ENCODE peak calls at places on chromosomes 7 and 10, in five cellular contexts. One of them, this sample, is unnamed. For H3K4me1, the result is how much of the 10 kb centered on the place peaks cover.

GRCh38 chr7:24123061-24123460 is 160.9 kb upstream of the NPY start:
- DNase-seq in PC-3: no peak
- DNase-seq in right cardiac atrium: no peak
- DNase-seq in transverse colon: no peak
- DNase-seq in psoas muscle: no peak
- DNase-seq in this sample: no peak

GRCh38 chr10:62052276-62052675 is 150.8 kb downstream of the ARID5B start:
- DNase-seq in right cardiac atrium: no peak
- DNase-seq in psoas muscle: peak
- DNase-seq in PC-3: no peak
- DNase-seq in transverse colon: no peak
- DNase-seq in this sample: no peak

GRCh38 chr10:6059506-6059905 is 2.7 kb downstream of the IL2RA start:
- DNase-seq in PC-3: no peak
- DNase-seq in psoas muscle: no peak
- DNase-seq in right cardiac atrium: no peak
- DNase-seq in transverse colon: no peak
- DNase-seq in this sample: no peak

GRCh38 chr7:12647364-12648219 is 39.8 kb upstream of the ARL4A start:
- DNase-seq in transverse colon: peak
- DNase-seq in right cardiac atrium: no peak
- DNase-seq in PC-3: peak
- DNase-seq in psoas muscle: no peak
- DNase-seq in this sample: no peak

GRCh38 chr10:132900211-132900756 is 42.1 kb downstream of the CFAP46 start:
- DNase-seq in transverse colon: no peak
- DNase-seq in right cardiac atrium: peak
- DNase-seq in PC-3: no peak
- DNase-seq in psoas muscle: peak
- DNase-seq in this sample: no peak

GRCh38 chr10:45418859-45419672 is 45.0 kb downstream of the ALOX5 start:
- DNase-seq in psoas muscle: peak
- DNase-seq in transverse colon: peak
- DNase-seq in right cardiac atrium: peak
- DNase-seq in PC-3: no peak
- DNase-seq in this sample: peak

GRCh38 chr10:24174014-24174413 is 34.9 kb upstream of the KIAA1217 start:
- DNase-seq in transverse colon: no peak
- DNase-seq in PC-3: peak
- DNase-seq in psoas muscle: no peak
- DNase-seq in right cardiac atrium: no peak
- DNase-seq in this sample: no peak

GRCh38 chr10:31064334-31064733 is 32.7 kb upstream of the ZNF438 start:
- DNase-seq in right cardiac atrium: no peak
- DNase-seq in psoas muscle: peak
- DNase-seq in transverse colon: no peak
- DNase-seq in PC-3: no peak
- DNase-seq in this sample: peak

GRCh38 chr10:70477661-70478162 is 855 bp upstream of the PALD1 start:
- DNase-seq in PC-3: peak
- DNase-seq in right cardiac atrium: peak
- DNase-seq in transverse colon: peak
- DNase-seq in psoas muscle: peak
- DNase-seq in this sample: no peak

GRCh38 chr10:90352288-90352687 is 505.6 kb downstream of the HTR7 start:
- DNase-seq in PC-3: no peak
- DNase-seq in transverse colon: no peak
- DNase-seq in psoas muscle: no peak
- DNase-seq in right cardiac atrium: no peak
- DNase-seq in this sample: no peak

GRCh38 chr10:114174462-114175190 is 623 bp upstream of the CCDC186 start:
- DNase-seq in right cardiac atrium: peak
- DNase-seq in PC-3: no peak
- DNase-seq in transverse colon: no peak
- DNase-seq in psoas muscle: peak
- DNase-seq in this sample: peak

GRCh38 chr7:55534262-55534915 is 37.9 kb downstream of the VOPP1 start:
- DNase-seq in psoas muscle: peak
- DNase-seq in right cardiac atrium: no peak
- DNase-seq in PC-3: peak
- DNase-seq in transverse colon: peak
- DNase-seq in this sample: peak

GRCh38 chr10:14009315-14010082 is 321.2 kb downstream of the FRMD4A start:
- DNase-seq in transverse colon: no peak
- DNase-seq in PC-3: peak
- DNase-seq in right cardiac atrium: no peak
- DNase-seq in psoas muscle: no peak
- DNase-seq in this sample: no peak

GRCh38 chr7:107661865-107662379 is 1.3 kb downstream of the SLC26A4 start:
- DNase-seq in psoas muscle: no peak
- DNase-seq in right cardiac atrium: no peak
- DNase-seq in PC-3: no peak
- DNase-seq in transverse colon: no peak
- DNase-seq in this sample: no peak

GRCh38 chr7:4181446-4181845 is 500.6 kb upstream of the FOXK1 start:
- DNase-seq in psoas muscle: peak
- DNase-seq in right cardiac atrium: no peak
- DNase-seq in transverse colon: no peak
- DNase-seq in PC-3: no peak
- DNase-seq in this sample: no peak

GRCh38 chr10:89398003-89398749 is 5.8 kb downstream of the IFIT1 start:
- DNase-seq in transverse colon: peak
- DNase-seq in psoas muscle: no peak
- DNase-seq in PC-3: no peak
- DNase-seq in right cardiac atrium: no peak
- DNase-seq in this sample: no peak

GRCh38 chr10:85319150-85319549 is 990.8 kb downstream of the CCSER2 start:
- DNase-seq in PC-3: no peak
- DNase-seq in psoas muscle: no peak
- DNase-seq in transverse colon: no peak
- DNase-seq in right cardiac atrium: no peak
- DNase-seq in this sample: no peak

GRCh38 chr7:159144756-159145543 is at the start of gene VIPR2:
- DNase-seq in psoas muscle: peak
- DNase-seq in right cardiac atrium: peak
- DNase-seq in transverse colon: peak
- DNase-seq in PC-3: no peak
- DNase-seq in this sample: no peak

GRCh38 chr10:92381543-92381954 is 90.6 kb downstream of the MARCHF5 start:
- DNase-seq in psoas muscle: no peak
- DNase-seq in transverse colon: no peak
- DNase-seq in PC-3: no peak
- DNase-seq in right cardiac atrium: no peak
- DNase-seq in this sample: no peak

DNA sequence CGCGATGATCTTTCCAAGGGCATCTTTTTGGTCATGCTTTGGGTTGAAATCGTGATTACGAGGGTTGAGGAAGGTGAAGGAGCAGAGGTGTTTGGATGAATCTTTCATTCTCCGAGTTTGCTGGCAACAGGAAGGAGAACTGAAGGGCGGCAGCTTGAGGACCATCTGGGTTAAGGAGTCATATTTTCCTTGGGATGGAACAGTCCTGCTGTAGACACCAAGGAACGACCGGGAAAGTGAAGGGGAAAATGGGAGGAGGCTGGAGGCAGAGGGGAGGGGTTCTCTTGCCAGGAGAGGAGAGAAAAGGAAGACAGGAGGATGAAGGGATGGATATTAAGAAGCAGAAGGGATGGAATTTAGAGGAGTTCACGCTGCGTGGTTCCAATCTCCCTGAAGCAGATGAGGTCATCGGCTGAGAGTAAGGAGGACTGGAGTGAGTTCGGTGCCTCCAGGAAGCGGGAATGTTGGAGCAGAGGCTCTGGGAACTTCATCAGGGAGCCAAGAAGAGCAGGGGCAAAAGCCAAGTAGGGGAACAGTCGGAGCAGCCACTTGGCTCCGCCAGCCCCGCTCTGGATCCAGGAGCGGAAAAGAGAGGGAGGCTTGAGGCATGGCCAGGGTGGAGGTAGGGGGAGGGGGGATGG is 116.6 kb upstream of the GALNT17 start:
- DNase-seq in right cardiac atrium: peak
- DNase-seq in psoas muscle: no peak
- DNase-seq in transverse colon: peak
- DNase-seq in PC-3: no peak
- DNase-seq in this sample: no peak
- H3K4me1 ChIP-seq in right cardiac atrium: under half
- H3K4me1 ChIP-seq in psoas muscle: under half
- H3K4me1 ChIP-seq in transverse colon: under half
- H3K4me1 ChIP-seq in PC-3: under half
- H3K4me1 ChIP-seq in this sample: under half

GRCh38 chr7:39614299-39614698 is 9.1 kb upstream of the RALA start:
- DNase-seq in PC-3: no peak
- DNase-seq in transverse colon: no peak
- DNase-seq in psoas muscle: no peak
- DNase-seq in right cardiac atrium: no peak
- DNase-seq in this sample: no peak

GRCh38 chr7:39616138-39616537 is 7.2 kb upstream of the RALA start:
- DNase-seq in PC-3: peak
- DNase-seq in right cardiac atrium: no peak
- DNase-seq in transverse colon: no peak
- DNase-seq in psoas muscle: no peak
- DNase-seq in this sample: no peak

GRCh38 chr7:39615350-39615975 is 7.9 kb upstream of the RALA start:
- DNase-seq in right cardiac atrium: no peak
- DNase-seq in psoas muscle: no peak
- DNase-seq in PC-3: no peak
- DNase-seq in transverse colon: no peak
- DNase-seq in this sample: no peak

GRCh38 chr7:39618868-39619267 is 4.5 kb upstream of the RALA start:
- DNase-seq in transverse colon: no peak
- DNase-seq in PC-3: no peak
- DNase-seq in psoas muscle: no peak
- DNase-seq in right cardiac atrium: no peak
- DNase-seq in this sample: no peak

GRCh38 chr7:39617010-39617409 is 6.4 kb upstream of the RALA start:
- DNase-seq in psoas muscle: no peak
- DNase-seq in transverse colon: no peak
- DNase-seq in right cardiac atrium: no peak
- DNase-seq in PC-3: peak
- DNase-seq in this sample: no peak
- H3K4me1 ChIP-seq in psoas muscle: under half
- H3K4me1 ChIP-seq in transverse colon: under half
- H3K4me1 ChIP-seq in right cardiac atrium: under half
- H3K4me1 ChIP-seq in PC-3: under half
- H3K4me1 ChIP-seq in this sample: under half

GRCh38 chr10:127989481-127989964 is 82.6 kb downstream of the PTPRE start:
- DNase-seq in psoas muscle: no peak
- DNase-seq in transverse colon: no peak
- DNase-seq in PC-3: no peak
- DNase-seq in right cardiac atrium: no peak
- DNase-seq in this sample: no peak

GRCh38 chr10:127993281-127993680 is 86.4 kb downstream of the PTPRE start:
- DNase-seq in PC-3: no peak
- DNase-seq in psoas muscle: no peak
- DNase-seq in right cardiac atrium: no peak
- DNase-seq in transverse colon: no peak
- DNase-seq in this sample: no peak

GRCh38 chr10:127990846-127991542 is 84.1 kb downstream of the PTPRE start:
- DNase-seq in right cardiac atrium: no peak
- DNase-seq in transverse colon: no peak
- DNase-seq in PC-3: peak
- DNase-seq in psoas muscle: no peak
- DNase-seq in this sample: no peak

GRCh38 chr10:127991543-127992255 is 84.8 kb downstream of the PTPRE start:
- DNase-seq in psoas muscle: no peak
- DNase-seq in right cardiac atrium: no peak
- DNase-seq in PC-3: no peak
- DNase-seq in transverse colon: no peak
- DNase-seq in this sample: no peak

GRCh38 chr10:127992376-127992775 is 85.5 kb downstream of the PTPRE start:
- DNase-seq in transverse colon: no peak
- DNase-seq in right cardiac atrium: no peak
- DNase-seq in PC-3: no peak
- DNase-seq in psoas muscle: no peak
- DNase-seq in this sample: no peak
- H3K4me1 ChIP-seq in transverse colon: under half
- H3K4me1 ChIP-seq in right cardiac atrium: under half
- H3K4me1 ChIP-seq in PC-3: under half
- H3K4me1 ChIP-seq in psoas muscle: under half
- H3K4me1 ChIP-seq in this sample: under half

GRCh38 chr10:86968994-86969355 is 693 bp downstream of the ADIRF start:
- DNase-seq in right cardiac atrium: no peak
- DNase-seq in transverse colon: no peak
- DNase-seq in psoas muscle: no peak
- DNase-seq in PC-3: no peak
- DNase-seq in this sample: no peak
- H3K4me1 ChIP-seq in right cardiac atrium: under half
- H3K4me1 ChIP-seq in transverse colon: under half
- H3K4me1 ChIP-seq in psoas muscle: under half
- H3K4me1 ChIP-seq in PC-3: half or more
- H3K4me1 ChIP-seq in this sample: under half